ENCODE peak calls at places on chromosome 14, in four cellular contexts. T, H, J and P are unnamed samples.

GRCh38 chr14:63426838-63427237 is 108.1 kb upstream of the GPHB5 start:
- DNase-seq in T (no peak), H (no peak), J (no peak), P (no peak)

GRCh38 chr14:64549805-64550538 is at the start of gene PPP1R36:
- DNase-seq in T (no peak), H (no peak), J (no peak), P (peak)

GRCh38 chr14:94382099-94382498 is 6.3 kb downstream of the SERPINA1 start:
- DNase-seq in T (no peak), H (no peak), J (no peak), P (no peak)

GRCh38 chr14:52119030-52119429 is 50.2 kb upstream of the NID2 start:
- DNase-seq in T (peak), H (no peak), J (no peak), P (no peak)

GRCh38 chr14:65792208-65792905 is 379.8 kb downstream of the FUT8 start:
- DNase-seq in T (no peak), H (no peak), J (no peak), P (no peak)

GRCh38 chr14:74261288-74261687 is 22.0 kb downstream of the VSX2 start:
- DNase-seq in T (no peak), H (no peak), J (no peak), P (no peak)

GRCh38 chr14:103189481-103190470 is 66.5 kb downstream of the TNFAIP2 start:
- DNase-seq in T (no peak), H (no peak), J (no peak), P (peak)

GRCh38 chr14:92135269-92135668 is 13.5 kb downstream of the CPSF2 start:
- DNase-seq in T (peak), H (peak), J (no peak), P (no peak)

GRCh38 chr14:33767721-33768457 is 183.0 kb downstream of the EGLN3 start:
- DNase-seq in T (no peak), H (no peak), J (no peak), P (no peak)
- TF ChIP-seq ETV6 in T (no peak), H (no peak), J (no peak), P (no peak)

GRCh38 chr14:48125654-48126053 is 450.2 kb upstream of the MDGA2 start:
- DNase-seq in T (no peak), H (no peak), J (no peak), P (no peak)
- TF ChIP-seq ETV6 in T (no peak), H (no peak), J (no peak), P (no peak)

DNA sequence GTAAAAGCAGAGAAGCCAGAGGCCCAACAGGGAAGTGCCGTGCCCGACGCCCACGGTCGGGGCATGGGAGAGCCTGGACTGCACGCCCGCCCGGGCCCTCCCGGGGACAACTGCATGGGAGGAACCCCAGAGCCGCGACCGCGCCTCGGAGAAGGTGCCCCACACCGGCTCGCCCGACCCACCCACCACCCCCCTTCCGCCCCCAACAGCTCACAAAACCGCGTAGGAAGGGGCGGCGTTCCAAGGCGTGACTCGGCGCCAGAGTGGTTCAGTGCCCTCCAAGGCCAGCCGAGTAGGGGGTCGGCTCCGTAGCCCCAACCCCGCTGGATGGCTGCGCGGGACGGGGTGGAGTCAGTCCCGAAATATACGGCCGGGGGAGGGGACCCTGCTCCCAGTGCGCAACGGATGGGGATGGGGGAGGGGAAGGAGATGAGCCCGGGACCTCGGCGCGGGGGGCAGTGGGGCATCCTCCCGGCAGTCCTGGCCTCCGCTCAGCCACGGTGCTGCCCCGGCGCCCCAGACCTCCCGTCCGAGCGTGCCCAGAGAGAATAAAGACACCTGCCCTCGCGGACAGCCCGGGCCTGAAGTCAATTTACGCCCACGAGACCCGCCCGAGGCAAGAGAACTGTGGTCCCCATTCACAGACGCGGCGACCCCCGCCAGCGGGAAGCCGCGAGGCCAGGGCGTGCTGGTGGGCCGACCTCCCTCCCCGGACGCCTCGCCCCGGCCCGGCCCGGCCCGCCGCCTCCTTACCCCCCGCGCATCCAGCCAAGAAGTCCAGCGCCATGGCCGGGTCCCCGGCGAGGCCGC is 593 bp downstream of the SLC25A29 start:
- DNase-seq in T (no peak), H (peak), J (no peak), P (peak)
- TF ChIP-seq ETV6 in T (no peak), H (no peak), J (no peak), P (no peak)

GRCh38 chr14:96285667-96286066 is 29.7 kb downstream of the BDKRB1 start:
- DNase-seq in T (no peak), H (no peak), J (no peak), P (no peak)

GRCh38 chr14:96284008-96284407 is 28.0 kb downstream of the BDKRB1 start:
- DNase-seq in T (no peak), H (no peak), J (no peak), P (no peak)

GRCh38 chr14:96284430-96284829 is 28.4 kb downstream of the BDKRB1 start:
- DNase-seq in T (no peak), H (no peak), J (no peak), P (no peak)

GRCh38 chr14:96286251-96286650 is 30.2 kb downstream of the BDKRB1 start:
- DNase-seq in T (no peak), H (no peak), J (no peak), P (no peak)

DNA sequence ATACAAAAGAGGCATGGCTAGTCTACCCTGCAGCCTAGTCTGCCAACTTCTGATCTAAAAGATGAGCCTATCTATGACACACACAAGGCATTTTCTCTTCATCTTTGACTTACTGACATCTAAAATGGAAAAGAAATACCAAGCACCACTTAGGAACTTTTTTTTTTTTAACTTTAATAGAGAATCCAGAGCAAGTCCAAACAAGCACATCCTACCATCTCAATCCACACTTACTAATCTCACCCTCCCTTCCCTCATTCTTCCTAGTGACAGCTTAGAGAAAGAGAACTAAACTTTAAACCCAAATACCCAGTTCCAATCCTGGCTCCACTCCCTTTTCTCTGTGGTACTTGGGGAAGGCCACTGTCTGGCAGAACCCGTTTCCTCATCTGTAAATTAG is 31.8 kb downstream of the BDKRB1 start:
- DNase-seq in T (no peak), H (no peak), J (no peak), P (no peak)
- TF ChIP-seq ETV6 in T (no peak), H (no peak), J (no peak), P (no peak)